ENCODE peak calls at places on chromosomes 5 and 9, in six cellular contexts. One of them, this sample, is unnamed.

GRCh38 chr9:121024237-121024636 is 25.8 kb downstream of the C5 start:
- DNase-seq in uterus: no peak
- DNase-seq in endothelial cell of umbilical vein: no peak
- DNase-seq in CD8-positive, alpha-beta memory T cell: no peak
- DNase-seq in CD4-positive, CD25-positive, alpha-beta regulatory T cell: no peak
- DNase-seq in aorta: no peak
- DNase-seq in this sample: no peak

GRCh38 chr5:16894236-16895057 is 41.6 kb downstream of the MYO10 start:
- DNase-seq in uterus: no peak
- DNase-seq in endothelial cell of umbilical vein: peak
- DNase-seq in CD8-positive, alpha-beta memory T cell: no peak
- DNase-seq in CD4-positive, CD25-positive, alpha-beta regulatory T cell: no peak
- DNase-seq in aorta: no peak
- DNase-seq in this sample: peak

GRCh38 chr5:91028518-91028956 is 354.6 kb downstream of the ARRDC3 start:
- DNase-seq in uterus: no peak
- DNase-seq in endothelial cell of umbilical vein: no peak
- DNase-seq in CD8-positive, alpha-beta memory T cell: no peak
- DNase-seq in CD4-positive, CD25-positive, alpha-beta regulatory T cell: no peak
- DNase-seq in aorta: no peak
- DNase-seq in this sample: no peak

GRCh38 chr5:166758151-166758550 is 1533.3 kb upstream of the WWC1 start:
- DNase-seq in uterus: no peak
- DNase-seq in endothelial cell of umbilical vein: no peak
- DNase-seq in CD8-positive, alpha-beta memory T cell: no peak
- DNase-seq in CD4-positive, CD25-positive, alpha-beta regulatory T cell: no peak
- DNase-seq in aorta: no peak
- DNase-seq in this sample: no peak

GRCh38 chr5:134893748-134894505 is 11.0 kb upstream of the PCBD2 start:
- DNase-seq in uterus: no peak
- DNase-seq in endothelial cell of umbilical vein: no peak
- DNase-seq in CD8-positive, alpha-beta memory T cell: no peak
- DNase-seq in CD4-positive, CD25-positive, alpha-beta regulatory T cell: no peak
- DNase-seq in aorta: no peak
- DNase-seq in this sample: no peak

GRCh38 chr5:32202394-32202793 is 28.3 kb upstream of the GOLPH3 start:
- DNase-seq in uterus: no peak
- DNase-seq in endothelial cell of umbilical vein: no peak
- DNase-seq in CD8-positive, alpha-beta memory T cell: no peak
- DNase-seq in CD4-positive, CD25-positive, alpha-beta regulatory T cell: no peak
- DNase-seq in aorta: no peak
- DNase-seq in this sample: no peak

GRCh38 chr5:151793358-151793757 is 21.6 kb downstream of the G3BP1 start:
- DNase-seq in uterus: no peak
- DNase-seq in endothelial cell of umbilical vein: no peak
- DNase-seq in CD8-positive, alpha-beta memory T cell: no peak
- DNase-seq in CD4-positive, CD25-positive, alpha-beta regulatory T cell: no peak
- DNase-seq in aorta: no peak
- DNase-seq in this sample: no peak

GRCh38 chr5:93583799-93584530 is 943 bp downstream of the NR2F1 start:
- DNase-seq in uterus: peak
- DNase-seq in endothelial cell of umbilical vein: peak
- DNase-seq in CD8-positive, alpha-beta memory T cell: no peak
- DNase-seq in CD4-positive, CD25-positive, alpha-beta regulatory T cell: no peak
- DNase-seq in aorta: peak
- DNase-seq in this sample: no peak

GRCh38 chr5:139919308-139919707 is 123.7 kb downstream of the PSD2 start:
- DNase-seq in uterus: no peak
- DNase-seq in endothelial cell of umbilical vein: no peak
- DNase-seq in CD8-positive, alpha-beta memory T cell: no peak
- DNase-seq in CD4-positive, CD25-positive, alpha-beta regulatory T cell: no peak
- DNase-seq in aorta: no peak
- DNase-seq in this sample: peak

GRCh38 chr5:154365823-154366222 is 80.0 kb upstream of the SAP30L start:
- DNase-seq in uterus: no peak
- DNase-seq in endothelial cell of umbilical vein: peak
- DNase-seq in CD8-positive, alpha-beta memory T cell: no peak
- DNase-seq in CD4-positive, CD25-positive, alpha-beta regulatory T cell: no peak
- DNase-seq in aorta: no peak
- DNase-seq in this sample: peak

GRCh38 chr5:75460532-75460931 is 50.9 kb downstream of the CERT1 start:
- DNase-seq in uterus: no peak
- DNase-seq in endothelial cell of umbilical vein: peak
- DNase-seq in CD8-positive, alpha-beta memory T cell: no peak
- DNase-seq in CD4-positive, CD25-positive, alpha-beta regulatory T cell: no peak
- DNase-seq in aorta: no peak
- DNase-seq in this sample: no peak

GRCh38 chr9:20683351-20684034 is 566 bp upstream of the FOCAD start:
- DNase-seq in uterus: peak
- DNase-seq in endothelial cell of umbilical vein: peak
- DNase-seq in CD8-positive, alpha-beta memory T cell: peak
- DNase-seq in CD4-positive, CD25-positive, alpha-beta regulatory T cell: peak
- DNase-seq in aorta: peak
- DNase-seq in this sample: peak

GRCh38 chr5:98443916-98444315 is 329.5 kb upstream of the RGMB start:
- DNase-seq in uterus: no peak
- DNase-seq in endothelial cell of umbilical vein: no peak
- DNase-seq in CD8-positive, alpha-beta memory T cell: no peak
- DNase-seq in CD4-positive, CD25-positive, alpha-beta regulatory T cell: no peak
- DNase-seq in aorta: no peak
- DNase-seq in this sample: no peak

GRCh38 chr5:126523818-126524522 is 71.0 kb downstream of the ALDH7A1 start:
- DNase-seq in uterus: no peak
- DNase-seq in endothelial cell of umbilical vein: no peak
- DNase-seq in CD8-positive, alpha-beta memory T cell: no peak
- DNase-seq in CD4-positive, CD25-positive, alpha-beta regulatory T cell: no peak
- DNase-seq in aorta: no peak
- DNase-seq in this sample: no peak

GRCh38 chr5:61167382-61167781 is 5.1 kb upstream of the SMIM15 start:
- DNase-seq in uterus: no peak
- DNase-seq in endothelial cell of umbilical vein: peak
- DNase-seq in CD8-positive, alpha-beta memory T cell: no peak
- DNase-seq in CD4-positive, CD25-positive, alpha-beta regulatory T cell: no peak
- DNase-seq in aorta: no peak
- DNase-seq in this sample: peak

GRCh38 chr5:44245936-44246335 is 143.3 kb downstream of the FGF10 start:
- DNase-seq in uterus: no peak
- DNase-seq in endothelial cell of umbilical vein: no peak
- DNase-seq in CD8-positive, alpha-beta memory T cell: no peak
- DNase-seq in CD4-positive, CD25-positive, alpha-beta regulatory T cell: no peak
- DNase-seq in aorta: no peak
- DNase-seq in this sample: no peak

GRCh38 chr5:1827410-1828397 is 26.5 kb downstream of the NDUFS6 start:
- DNase-seq in uterus: no peak
- DNase-seq in endothelial cell of umbilical vein: no peak
- DNase-seq in CD8-positive, alpha-beta memory T cell: no peak
- DNase-seq in CD4-positive, CD25-positive, alpha-beta regulatory T cell: no peak
- DNase-seq in aorta: peak
- DNase-seq in this sample: no peak

GRCh38 chr9:34379334-34380033 is 2.8 kb upstream of the MYORG start:
- DNase-seq in uterus: peak
- DNase-seq in endothelial cell of umbilical vein: peak
- DNase-seq in CD8-positive, alpha-beta memory T cell: peak
- DNase-seq in CD4-positive, CD25-positive, alpha-beta regulatory T cell: peak
- DNase-seq in aorta: peak
- DNase-seq in this sample: peak

GRCh38 chr9:135814421-135814820 is 92.9 kb downstream of the CAMSAP1 start:
- DNase-seq in uterus: no peak
- DNase-seq in endothelial cell of umbilical vein: no peak
- DNase-seq in CD8-positive, alpha-beta memory T cell: no peak
- DNase-seq in CD4-positive, CD25-positive, alpha-beta regulatory T cell: no peak
- DNase-seq in aorta: peak
- DNase-seq in this sample: no peak

GRCh38 chr5:54673523-54674225 is 156.1 kb downstream of the SNX18 start:
- DNase-seq in uterus: no peak
- DNase-seq in endothelial cell of umbilical vein: no peak
- DNase-seq in CD8-positive, alpha-beta memory T cell: peak
- DNase-seq in CD4-positive, CD25-positive, alpha-beta regulatory T cell: no peak
- DNase-seq in aorta: no peak
- DNase-seq in this sample: peak

GRCh38 chr5:38718874-38719391 is 126.9 kb upstream of the OSMR start:
- DNase-seq in uterus: no peak
- DNase-seq in endothelial cell of umbilical vein: no peak
- DNase-seq in CD8-positive, alpha-beta memory T cell: no peak
- DNase-seq in CD4-positive, CD25-positive, alpha-beta regulatory T cell: no peak
- DNase-seq in aorta: no peak
- DNase-seq in this sample: no peak

GRCh38 chr9:123611228-123611627 is 255.2 kb downstream of the CRB2 start:
- DNase-seq in uterus: no peak
- DNase-seq in endothelial cell of umbilical vein: peak
- DNase-seq in CD8-positive, alpha-beta memory T cell: no peak
- DNase-seq in CD4-positive, CD25-positive, alpha-beta regulatory T cell: no peak
- DNase-seq in aorta: no peak
- DNase-seq in this sample: no peak

GRCh38 chr5:83731638-83732037 is 11.0 kb upstream of the HAPLN1 start:
- DNase-seq in uterus: no peak
- DNase-seq in endothelial cell of umbilical vein: no peak
- DNase-seq in CD8-positive, alpha-beta memory T cell: no peak
- DNase-seq in CD4-positive, CD25-positive, alpha-beta regulatory T cell: no peak
- DNase-seq in aorta: no peak
- DNase-seq in this sample: no peak

GRCh38 chr5:4941957-4942830 is 197.9 kb upstream of the ADAMTS16 start:
- DNase-seq in uterus: peak
- DNase-seq in endothelial cell of umbilical vein: no peak
- DNase-seq in CD8-positive, alpha-beta memory T cell: no peak
- DNase-seq in CD4-positive, CD25-positive, alpha-beta regulatory T cell: no peak
- DNase-seq in aorta: no peak
- DNase-seq in this sample: no peak

GRCh38 chr9:105297442-105298097 is 53.1 kb downstream of the SLC44A1 start:
- DNase-seq in uterus: no peak
- DNase-seq in endothelial cell of umbilical vein: no peak
- DNase-seq in CD8-positive, alpha-beta memory T cell: no peak
- DNase-seq in CD4-positive, CD25-positive, alpha-beta regulatory T cell: no peak
- DNase-seq in aorta: no peak
- DNase-seq in this sample: no peak
- H3K27ac ChIP-seq in uterus: peak
- H3K27ac ChIP-seq in endothelial cell of umbilical vein: peak
- H3K27ac ChIP-seq in CD8-positive, alpha-beta memory T cell: no peak
- H3K27ac ChIP-seq in CD4-positive, CD25-positive, alpha-beta regulatory T cell: no peak
- H3K27ac ChIP-seq in aorta: peak
- H3K27ac ChIP-seq in this sample: peak

GRCh38 chr5:175873090-175873454 is 1.7 kb downstream of the CPLX2 start:
- DNase-seq in uterus: no peak
- DNase-seq in endothelial cell of umbilical vein: no peak
- DNase-seq in CD8-positive, alpha-beta memory T cell: no peak
- DNase-seq in CD4-positive, CD25-positive, alpha-beta regulatory T cell: no peak
- DNase-seq in aorta: no peak
- DNase-seq in this sample: no peak

GRCh38 chr5:175872287-175873089 is 1.1 kb downstream of the CPLX2 start:
- DNase-seq in uterus: no peak
- DNase-seq in endothelial cell of umbilical vein: no peak
- DNase-seq in CD8-positive, alpha-beta memory T cell: no peak
- DNase-seq in CD4-positive, CD25-positive, alpha-beta regulatory T cell: no peak
- DNase-seq in aorta: no peak
- DNase-seq in this sample: no peak

GRCh38 chr5:175868996-175869638 is 2.3 kb upstream of the CPLX2 start:
- DNase-seq in uterus: no peak
- DNase-seq in endothelial cell of umbilical vein: no peak
- DNase-seq in CD8-positive, alpha-beta memory T cell: no peak
- DNase-seq in CD4-positive, CD25-positive, alpha-beta regulatory T cell: no peak
- DNase-seq in aorta: no peak
- DNase-seq in this sample: no peak

GRCh38 chr5:175868348-175868723 is 3.0 kb upstream of the CPLX2 start:
- DNase-seq in uterus: no peak
- DNase-seq in endothelial cell of umbilical vein: no peak
- DNase-seq in CD8-positive, alpha-beta memory T cell: no peak
- DNase-seq in CD4-positive, CD25-positive, alpha-beta regulatory T cell: no peak
- DNase-seq in aorta: no peak
- DNase-seq in this sample: no peak

DNA sequence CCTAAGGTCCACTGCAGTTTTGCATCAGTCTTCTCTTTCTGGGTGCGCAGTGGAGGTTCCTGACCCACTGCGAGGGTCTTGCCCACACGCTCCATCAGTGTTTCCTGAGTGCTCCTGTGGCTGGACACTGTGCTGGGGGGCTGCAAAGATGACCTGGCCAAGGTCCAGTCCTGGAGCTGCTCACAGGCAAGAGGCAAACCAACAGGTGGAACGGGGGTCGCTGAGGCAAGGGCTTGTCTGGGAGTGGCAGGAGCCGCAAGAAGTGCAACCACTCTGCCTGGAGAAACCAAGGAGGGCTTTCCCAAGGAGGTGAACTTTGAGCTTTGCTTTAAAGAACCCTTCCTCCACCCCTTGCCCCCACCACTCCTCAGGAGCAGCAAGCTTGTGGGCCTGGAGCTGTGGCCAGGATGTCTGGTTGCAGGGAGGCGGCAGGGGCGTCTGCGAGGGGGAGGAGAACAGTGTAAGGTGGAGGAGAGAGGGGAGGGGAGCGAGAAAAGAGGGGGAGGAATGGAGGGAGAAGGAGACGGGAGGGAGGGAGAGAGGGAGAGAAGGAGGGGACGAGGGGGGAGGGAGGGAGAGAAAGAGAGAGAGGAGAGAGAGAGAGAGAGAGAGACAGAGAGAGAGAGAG is 444 bp upstream of the CPLX2 start:
- DNase-seq in uterus: no peak
- DNase-seq in endothelial cell of umbilical vein: no peak
- DNase-seq in CD8-positive, alpha-beta memory T cell: no peak
- DNase-seq in CD4-positive, CD25-positive, alpha-beta regulatory T cell: no peak
- DNase-seq in aorta: peak
- DNase-seq in this sample: no peak
- H3K27ac ChIP-seq in uterus: no peak
- H3K27ac ChIP-seq in endothelial cell of umbilical vein: no peak
- H3K27ac ChIP-seq in CD8-positive, alpha-beta memory T cell: no peak
- H3K27ac ChIP-seq in CD4-positive, CD25-positive, alpha-beta regulatory T cell: no peak
- H3K27ac ChIP-seq in aorta: no peak
- H3K27ac ChIP-seq in this sample: no peak

GRCh38 chr5:149608936-149609502 is 27.7 kb downstream of the ARHGEF37 start:
- DNase-seq in uterus: no peak
- DNase-seq in endothelial cell of umbilical vein: no peak
- DNase-seq in CD8-positive, alpha-beta memory T cell: no peak
- DNase-seq in CD4-positive, CD25-positive, alpha-beta regulatory T cell: no peak
- DNase-seq in aorta: no peak
- DNase-seq in this sample: no peak

GRCh38 chr5:149610583-149611250 is 29.4 kb downstream of the ARHGEF37 start:
- DNase-seq in uterus: no peak
- DNase-seq in endothelial cell of umbilical vein: no peak
- DNase-seq in CD8-positive, alpha-beta memory T cell: no peak
- DNase-seq in CD4-positive, CD25-positive, alpha-beta regulatory T cell: no peak
- DNase-seq in aorta: no peak
- DNase-seq in this sample: no peak

GRCh38 chr5:149609640-149610297 is 28.5 kb downstream of the ARHGEF37 start:
- DNase-seq in uterus: no peak
- DNase-seq in endothelial cell of umbilical vein: no peak
- DNase-seq in CD8-positive, alpha-beta memory T cell: no peak
- DNase-seq in CD4-positive, CD25-positive, alpha-beta regulatory T cell: no peak
- DNase-seq in aorta: no peak
- DNase-seq in this sample: no peak

GRCh38 chr5:149614034-149614907 is 33.0 kb downstream of the ARHGEF37 start:
- DNase-seq in uterus: no peak
- DNase-seq in endothelial cell of umbilical vein: no peak
- DNase-seq in CD8-positive, alpha-beta memory T cell: no peak
- DNase-seq in CD4-positive, CD25-positive, alpha-beta regulatory T cell: no peak
- DNase-seq in aorta: no peak
- DNase-seq in this sample: no peak

GRCh38 chr5:149611327-149611726 is 30.0 kb downstream of the ARHGEF37 start:
- DNase-seq in uterus: peak
- DNase-seq in endothelial cell of umbilical vein: no peak
- DNase-seq in CD8-positive, alpha-beta memory T cell: no peak
- DNase-seq in CD4-positive, CD25-positive, alpha-beta regulatory T cell: no peak
- DNase-seq in aorta: no peak
- DNase-seq in this sample: peak
- H3K27ac ChIP-seq in uterus: peak
- H3K27ac ChIP-seq in endothelial cell of umbilical vein: no peak
- H3K27ac ChIP-seq in CD8-positive, alpha-beta memory T cell: no peak
- H3K27ac ChIP-seq in CD4-positive, CD25-positive, alpha-beta regulatory T cell: no peak
- H3K27ac ChIP-seq in aorta: no peak
- H3K27ac ChIP-seq in this sample: no peak

GRCh38 chr5:79503794-79504495 is 10.0 kb downstream of the HOMER1 start:
- DNase-seq in uterus: no peak
- DNase-seq in endothelial cell of umbilical vein: no peak
- DNase-seq in CD8-positive, alpha-beta memory T cell: no peak
- DNase-seq in CD4-positive, CD25-positive, alpha-beta regulatory T cell: no peak
- DNase-seq in aorta: no peak
- DNase-seq in this sample: no peak
- H3K27ac ChIP-seq in uterus: no peak
- H3K27ac ChIP-seq in endothelial cell of umbilical vein: no peak
- H3K27ac ChIP-seq in CD8-positive, alpha-beta memory T cell: no peak
- H3K27ac ChIP-seq in CD4-positive, CD25-positive, alpha-beta regulatory T cell: no peak
- H3K27ac ChIP-seq in aorta: no peak
- H3K27ac ChIP-seq in this sample: no peak

This sample was measured in brain microvascular endothelial cell.